ENCODE peak calls at places on chromosomes 11 and 22, in five cellular contexts. X is SK-N-SH, P is AG04449, M is stomach, Z is left ventricle myocardium inferior. I is an unnamed sample.

GRCh38 chr11:70705097-70705496 is 306.8 kb downstream of the CTTN start:
- DNase-seq in X (no peak), Z (no peak), M (no peak), P (no peak), I (no peak)

GRCh38 chr22:19117111-19117512 is 5.1 kb downstream of the DGCR2 start:
- DNase-seq in M (no peak), P (no peak), Z (no peak), X (no peak), I (no peak)

GRCh38 chr22:44600386-44600785 is 101.6 kb upstream of the PRR5 start:
- DNase-seq in M (no peak), X (no peak), Z (no peak), P (no peak), I (no peak)

GRCh38 chr11:62599909-62600308 is 1.8 kb downstream of the MTA2 start:
- DNase-seq in Z (no peak), X (no peak), P (no peak), M (no peak), I (no peak)

GRCh38 chr11:102117472-102118113 is 7.3 kb downstream of the YAP1 start:
- DNase-seq in M (no peak), Z (no peak), P (no peak), X (no peak), I (no peak)

GRCh38 chr11:11931461-11932055 is 76.9 kb downstream of the DKK3 start:
- DNase-seq in M (no peak), P (no peak), Z (no peak), X (peak), I (peak)

GRCh38 chr11:134696455-134696854 is 284.4 kb upstream of the B3GAT1 start:
- DNase-seq in M (no peak), Z (no peak), X (no peak), P (no peak), I (no peak)

GRCh38 chr11:105466582-105467228 is 143.2 kb upstream of the GRIA4 start:
- DNase-seq in X (no peak), Z (no peak), M (no peak), P (no peak), I (peak)

GRCh38 chr11:45926001-45926401 is 3.5 kb downstream of the LARGE2 start:
- DNase-seq in M (no peak), X (no peak), P (no peak), Z (peak), I (no peak)

GRCh38 chr11:123630126-123630531 is 24.3 kb downstream of the SCN3B start:
- DNase-seq in P (no peak), M (no peak), X (no peak), Z (no peak), I (no peak)

GRCh38 chr11:76030973-76031590 is 175.2 kb downstream of the WNT11 start:
- DNase-seq in X (no peak), M (no peak), P (no peak), Z (no peak), I (no peak)

GRCh38 chr11:19245351-19245750 is 4.6 kb upstream of the E2F8 start:
- DNase-seq in Z (no peak), X (no peak), P (no peak), M (no peak), I (no peak)

GRCh38 chr22:35915477-35916013 is 113.1 kb downstream of the RBFOX2 start:
- DNase-seq in Z (no peak), X (no peak), M (no peak), P (no peak), I (no peak)

GRCh38 chr11:91871791-91872190 is 352.8 kb upstream of the FAT3 start:
- DNase-seq in M (no peak), X (no peak), P (no peak), Z (no peak), I (no peak)

GRCh38 chr11:26761382-26761781 is 39.5 kb upstream of the SLC5A12 start:
- DNase-seq in M (no peak), X (no peak), Z (no peak), P (no peak), I (no peak)

GRCh38 chr11:103596323-103596722 is 440.1 kb upstream of the DDI1 start:
- DNase-seq in X (no peak), M (no peak), P (no peak), Z (no peak), I (no peak)

GRCh38 chr22:23501708-23502107 is 78.4 kb downstream of the IGLL1 start:
- DNase-seq in X (peak), P (no peak), Z (no peak), M (no peak), I (no peak)

GRCh38 chr11:120208012-120208441 is 2.8 kb upstream of the OAF start:
- DNase-seq in M (no peak), Z (no peak), X (no peak), P (no peak), I (no peak)

GRCh38 chr22:38110008-38110862 is at the start of gene BAIAP2L2:
- DNase-seq in Z (no peak), X (no peak), P (no peak), M (peak), I (no peak)

GRCh38 chr11:131486937-131487336 is 116.5 kb downstream of the NTM start:
- DNase-seq in P (no peak), M (no peak), X (no peak), Z (no peak), I (no peak)

GRCh38 chr11:87493516-87493915 is 455.8 kb downstream of the TMEM135 start:
- DNase-seq in X (no peak), P (peak), M (no peak), Z (no peak), I (no peak)

GRCh38 chr22:23688571-23688970 is 2.2 kb upstream of the RGL4 start:
- DNase-seq in X (no peak), M (peak), P (no peak), Z (no peak), I (no peak)

GRCh38 chr11:33553486-33553885 is 147.1 kb downstream of the C11orf91 start:
- DNase-seq in Z (no peak), P (no peak), M (no peak), X (no peak), I (no peak)

GRCh38 chr22:39317084-39317755 is 2.2 kb downstream of the RPL3 start:
- DNase-seq in M (no peak), P (no peak), X (no peak), Z (no peak), I (no peak)

GRCh38 chr11:33634291-33634834 is 66.3 kb downstream of the C11orf91 start:
- DNase-seq in X (no peak), P (no peak), Z (no peak), M (no peak), I (no peak)

GRCh38 chr22:45994516-45995404 is 17.8 kb upstream of the WNT7B start:
- DNase-seq in X (peak), M (peak), Z (peak), P (no peak), I (no peak)

GRCh38 chr11:31959711-31960110 is 131.2 kb upstream of the RCN1 start:
- DNase-seq in M (no peak), X (no peak), P (no peak), Z (no peak), I (no peak)

GRCh38 chr11:111566324-111566723 is 25.8 kb downstream of the LAYN start:
- DNase-seq in P (no peak), X (no peak), M (no peak), Z (no peak), I (no peak)

GRCh38 chr22:50264104-50264745 is 2.7 kb upstream of the MAPK12 start:
- DNase-seq in P (no peak), X (no peak), Z (no peak), M (no peak), I (no peak)

GRCh38 chr11:110092577-110093406 is at the start of gene ZC3H12C:
- DNase-seq in X (peak), P (no peak), M (peak), Z (peak), I (peak)

GRCh38 chr11:102197759-102198158 is 87.5 kb downstream of the YAP1 start:
- DNase-seq in M (no peak), P (no peak), X (no peak), Z (no peak), I (no peak)

GRCh38 chr22:43783777-43784176 is 28.3 kb downstream of the EFCAB6 start:
- DNase-seq in Z (no peak), P (no peak), M (no peak), X (no peak), I (no peak)

GRCh38 chr22:25627271-25627848 is 62.9 kb downstream of the GRK3 start:
- DNase-seq in Z (no peak), X (peak), P (no peak), M (no peak), I (no peak)

GRCh38 chr11:1109918-1110705 is 35.4 kb downstream of the MUC2 start:
- DNase-seq in P (no peak), M (no peak), X (no peak), Z (peak), I (no peak)

DNA sequence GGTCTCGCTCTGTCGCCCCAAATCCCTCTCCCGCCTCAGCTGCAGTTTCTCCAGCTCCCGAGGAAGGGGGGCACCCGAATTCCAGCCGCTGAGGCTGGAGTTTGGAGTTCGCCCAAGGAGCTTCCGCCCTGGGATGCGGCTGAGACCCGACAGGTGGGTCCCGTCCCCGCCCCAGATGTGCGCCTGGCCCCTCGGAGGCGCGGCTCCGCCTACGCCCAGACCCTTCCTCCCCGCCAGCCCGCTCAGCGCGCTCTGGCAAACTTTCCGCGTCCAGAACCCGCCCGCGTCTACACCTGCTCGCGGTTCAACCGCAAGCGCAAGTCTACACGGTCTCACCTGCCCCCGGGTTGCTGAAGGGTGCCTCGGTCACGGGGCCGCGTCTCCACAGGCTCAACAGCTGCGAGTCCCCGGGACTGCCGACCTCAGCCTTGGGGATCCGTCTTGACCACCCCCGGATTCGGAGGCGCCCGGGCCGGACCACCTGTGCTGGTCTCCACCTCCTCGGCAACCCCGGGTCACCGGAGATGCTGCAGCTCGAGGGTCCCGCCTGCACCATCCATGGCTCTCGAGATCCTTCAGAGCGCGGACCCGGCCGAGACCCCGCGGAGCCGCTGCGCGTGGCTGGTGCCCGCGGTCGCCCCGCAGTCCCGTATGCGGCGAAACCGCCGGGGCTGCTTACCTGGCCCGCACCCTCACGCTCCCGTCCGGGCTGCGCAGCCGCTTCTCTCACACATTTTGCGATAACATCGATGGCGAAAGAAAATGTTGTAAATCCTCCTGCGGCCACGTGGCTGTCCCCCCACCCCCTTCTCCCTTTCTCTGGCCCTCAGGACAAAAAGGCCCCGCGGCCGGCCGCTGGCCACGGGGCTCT is 63.6 kb downstream of the NFAM1 start:
- DNase-seq in M (no peak), X (no peak), Z (peak), P (no peak), I (no peak)
- H3K4me3 ChIP-seq in M (peak), X (peak), Z (peak), P (peak), I (peak)

DNA sequence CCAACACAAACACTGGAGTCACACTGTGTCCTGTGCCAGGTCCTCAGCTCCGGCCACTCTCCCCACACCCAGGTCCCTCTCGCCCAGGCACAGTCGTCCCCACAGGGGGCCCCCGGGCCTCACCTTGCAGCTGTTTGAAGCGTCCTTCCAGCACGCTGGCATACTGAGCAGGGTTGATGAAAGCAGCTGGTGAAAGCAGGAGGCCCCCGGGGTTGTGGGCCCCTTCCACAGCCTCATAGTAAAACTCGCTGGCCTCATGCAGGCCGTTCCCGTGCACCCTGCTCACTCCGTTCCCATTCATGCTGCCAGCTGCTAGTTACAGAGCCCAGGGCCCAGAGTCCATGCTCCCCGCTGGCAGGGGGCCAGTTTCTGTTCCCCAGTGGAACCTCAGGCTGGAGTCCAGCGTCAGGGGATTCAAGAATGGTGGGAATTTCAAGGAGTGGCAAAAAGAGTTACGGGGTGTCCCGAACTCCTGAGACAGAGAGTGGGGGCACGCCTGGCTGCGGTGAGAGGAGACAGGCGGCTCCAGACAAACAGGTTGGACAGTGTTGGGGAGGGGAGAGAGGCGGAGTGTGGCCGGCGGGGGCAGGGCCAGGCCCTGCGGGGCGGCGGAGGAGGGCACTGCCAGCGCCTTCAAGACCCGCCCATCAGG is 10.6 kb downstream of the SPTBN2 start:
- DNase-seq in P (no peak), M (peak), X (no peak), Z (no peak), I (no peak)
- TF ChIP-seq CTCF in P (no peak), M (no peak), X (no peak), Z (no peak), I (no peak)

GRCh38 chr11:74001822-74002286 is 7.0 kb downstream of the UCP3 start:
- DNase-seq in P (no peak), Z (no peak), X (no peak), M (no peak), I (no peak)
- H3K4me3 ChIP-seq in P (no peak), Z (no peak), X (no peak), M (no peak), I (no peak)

DNA sequence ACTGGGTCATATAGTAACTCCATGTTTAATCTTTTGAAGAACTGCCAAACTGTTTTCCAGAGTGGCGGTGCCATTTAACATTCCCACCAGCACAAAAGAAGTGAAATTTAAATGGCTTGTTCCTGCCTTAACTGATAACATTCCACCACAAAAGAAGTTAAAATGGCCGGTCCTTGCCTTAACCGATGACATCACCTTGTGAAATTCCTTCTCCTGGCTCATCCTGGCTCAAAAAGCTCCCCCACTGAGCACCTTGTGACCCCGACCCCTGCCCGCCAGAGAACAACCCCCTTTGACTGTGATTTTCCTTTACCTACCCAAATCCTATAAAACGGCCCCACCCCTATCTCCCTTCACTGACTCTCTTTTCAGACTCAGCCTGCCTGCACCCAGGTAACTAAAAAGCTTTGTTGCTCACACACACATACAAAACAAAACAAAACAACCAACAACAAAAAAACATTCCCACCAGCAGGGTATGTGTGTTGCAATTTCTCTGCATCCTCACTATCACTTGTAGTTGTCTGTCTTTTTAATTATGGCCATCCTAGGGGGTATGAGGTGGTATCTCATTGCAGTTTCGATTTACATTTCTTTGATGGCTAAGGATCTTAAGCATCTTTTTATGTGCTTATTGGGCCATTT is 109.0 kb downstream of the FAR1 start:
- DNase-seq in P (no peak), X (no peak), M (no peak), Z (no peak), I (no peak)
- TF ChIP-seq CTCF in P (no peak), X (no peak), M (no peak), Z (no peak), I (no peak)

I was measured in astrocyte of the cerebellum.